ENCODE peak calls at places on chromosome 1, in ten cellular contexts. N is activated T-helper 2 cell treated with anti-CD3 and anti-CD28 coated beads, Interferon-gamma antibody, Interleukin-2, Interleukin-4, amounts not matched to agents 10 μg/mL and 5 μg/mL and 100 μg/mL, durations not matched to agents 14 hours and 24 hours and 36 hours; D is activated CD4-positive, CD25-positive, alpha-beta regulatory T cell; Q is Ammon's horn; H is AG10803; Y is HuH-7.5; X is sciatic nerve; G is stimulated activated CD4-positive, alpha-beta T cell treated with anti-CD3 and anti-CD28 coated beads, Interleukin-12 subunit alpha, Interleukin-12 subunit beta, amount 100 ng/mL, for 4 hours; S is foreskin keratinocyte; B is ELR. L is an unnamed sample.

GRCh38 chr1:221706862-221707582 is 34.9 kb downstream of the DUSP10 start:
- DNase-seq in N (no peak), D (no peak), Q (no peak), H (no peak), Y (no peak), X (no peak), G (no peak), S (no peak), B (no peak), L (no peak)

GRCh38 chr1:43858324-43858723 is 75.3 kb upstream of the ARTN start:
- DNase-seq in N (no peak), D (no peak), Q (peak; percentile 56), H (peak; percentile 98), Y (no peak), X (peak; percentile 78), G (no peak), S (peak; percentile 95), B (peak; percentile 76), L (peak; percentile 95)

GRCh38 chr1:33982419-33982818 is 118.5 kb downstream of the HMGB4 start:
- DNase-seq in N (no peak), D (no peak), Q (no peak), H (no peak), Y (no peak), X (no peak), G (no peak), S (no peak), B (no peak), L (no peak)

GRCh38 chr1:46547481-46548383 is 3.7 kb downstream of the KNCN start:
- DNase-seq in N (no peak), D (no peak), Q (peak; percentile 58), H (peak; percentile 60), Y (no peak), X (no peak), G (no peak), S (no peak), B (peak; percentile 74), L (peak; percentile 69)

GRCh38 chr1:183992424-183992823 is 45.1 kb downstream of the COLGALT2 start:
- DNase-seq in N (no peak), D (no peak), Q (no peak), H (no peak), Y (no peak), X (no peak), G (no peak), S (no peak), B (no peak), L (no peak)

GRCh38 chr1:179926494-179927205 is 28.0 kb upstream of the CEP350 start:
- DNase-seq in N (no peak), D (no peak), Q (no peak), H (peak; percentile 88), Y (no peak), X (no peak), G (no peak), S (peak; percentile 83), B (peak; percentile 68), L (peak; percentile 64)

GRCh38 chr1:13965770-13966398 is 265.9 kb downstream of the PRDM2 start:
- DNase-seq in N (no peak), D (no peak), Q (peak; percentile 82), H (peak; percentile 57), Y (peak; percentile 23), X (peak; percentile 72), G (no peak), S (no peak), B (peak; percentile 4), L (peak; percentile 86)

GRCh38 chr1:57232500-57232899 is 191.4 kb downstream of the DAB1 start:
- DNase-seq in N (no peak), D (no peak), Q (no peak), H (no peak), Y (no peak), X (no peak), G (no peak), S (no peak), B (peak; percentile 5), L (no peak)

GRCh38 chr1:12095822-12096263 is 32.7 kb downstream of the TNFRSF8 start:
- DNase-seq in N (no peak), D (no peak), Q (no peak), H (peak; percentile 25), Y (no peak), X (no peak), G (no peak), S (no peak), B (peak; percentile 38), L (peak; percentile 37)

GRCh38 chr1:78408830-78409229 is 81.9 kb upstream of the PTGFR start:
- DNase-seq in N (no peak), D (no peak), Q (no peak), H (peak; percentile 78), Y (no peak), X (peak; percentile 62), G (no peak), S (no peak), B (peak; percentile 47), L (peak; percentile 70)

GRCh38 chr1:9721606-9722377 is 70.3 kb downstream of the PIK3CD start:
- DNase-seq in N (peak; percentile 57), D (peak; percentile 77), Q (no peak), H (no peak), Y (peak; percentile 79), X (no peak), G (peak; percentile 78), S (no peak), B (peak; percentile 48), L (peak; percentile 49)

GRCh38 chr1:40650075-40650474 is 15.4 kb downstream of the RIMS3 start:
- DNase-seq in N (no peak), D (no peak), Q (no peak), H (no peak), Y (no peak), X (no peak), G (no peak), S (no peak), B (no peak), L (no peak)